ENCODE peak calls at places on chromosomes 6 and 20, in nine cellular contexts. U, L, F, Z, A, B, X, P and T are unnamed samples.

GRCh38 chr6:16136536-16137450 is 7.9 kb downstream of the MYLIP start:
- DNase-seq in U (peak; percentile 95), L (peak; percentile 44), F (no peak), Z (no peak), A (no peak), B (no peak), X (peak; percentile 23), P (peak; percentile 51), T (no peak)

GRCh38 chr6:48474764-48475674 is 364.0 kb upstream of the PTCHD4 start:
- DNase-seq in U (no peak), L (no peak), F (no peak), Z (no peak), A (no peak), B (peak; percentile 33), X (no peak), P (no peak), T (no peak)

GRCh38 chr6:87743454-87743853 is 41.4 kb upstream of the AKIRIN2 start:
- DNase-seq in U (no peak), L (no peak), F (no peak), Z (no peak), A (no peak), B (no peak), X (no peak), P (no peak), T (no peak)

GRCh38 chr6:136031982-136032381 is 180.5 kb downstream of the PDE7B start:
- DNase-seq in U (peak; percentile 76), L (peak; percentile 38), F (peak; percentile 40), Z (no peak), A (no peak), B (no peak), X (no peak), P (no peak), T (no peak)

GRCh38 chr6:43912598-43913387 is 142.8 kb downstream of the VEGFA start:
- DNase-seq in U (no peak), L (no peak), F (no peak), Z (peak; percentile 91), A (no peak), B (no peak), X (no peak), P (no peak), T (no peak)

GRCh38 chr20:10074513-10074912 is 39.7 kb downstream of the ANKEF1 start:
- DNase-seq in U (peak; percentile 84), L (peak; percentile 8), F (no peak), Z (no peak), A (no peak), B (peak; percentile 90), X (no peak), P (peak; percentile 95), T (no peak)

GRCh38 chr6:3707751-3708412 is 43.6 kb downstream of the PXDC1 start:
- DNase-seq in U (no peak), L (no peak), F (no peak), Z (no peak), A (no peak), B (no peak), X (no peak), P (no peak), T (no peak)

GRCh38 chr6:132932566-132932965 is 118.2 kb downstream of the RPS12 start:
- DNase-seq in U (no peak), L (peak; percentile 7), F (no peak), Z (no peak), A (no peak), B (no peak), X (no peak), P (no peak), T (no peak)

GRCh38 chr6:131858765-131859490 is 51.1 kb downstream of the ENPP1 start:
- DNase-seq in U (peak; percentile 82), L (no peak), F (no peak), Z (no peak), A (no peak), B (no peak), X (no peak), P (peak; percentile 49), T (no peak)

GRCh38 chr6:13517116-13517515 is 29.7 kb upstream of the GFOD1 start:
- DNase-seq in U (peak; percentile 41), L (peak; percentile 63), F (no peak), Z (no peak), A (no peak), B (no peak), X (no peak), P (peak; percentile 74), T (no peak)

GRCh38 chr6:30207619-30208295 is 5.4 kb downstream of the TRIM26 start:
- DNase-seq in U (peak; percentile 30), L (no peak), F (no peak), Z (no peak), A (peak; percentile 66), B (no peak), X (no peak), P (no peak), T (no peak)

GRCh38 chr20:41738584-41739193 is 120.5 kb upstream of the CHD6 start:
- DNase-seq in U (peak; percentile 48), L (peak; percentile 78), F (peak; percentile 43), Z (peak; percentile 52), A (peak; percentile 41), B (peak; percentile 1), X (no peak), P (no peak), T (no peak)

GRCh38 chr20:16388731-16389130 is 184.5 kb downstream of the KIF16B start:
- DNase-seq in U (no peak), L (no peak), F (no peak), Z (no peak), A (no peak), B (no peak), X (no peak), P (no peak), T (no peak)

GRCh38 chr20:19427913-19428800 is 215.7 kb downstream of the SLC24A3 start:
- DNase-seq in U (no peak), L (no peak), F (no peak), Z (no peak), A (no peak), B (no peak), X (no peak), P (no peak), T (no peak)